ENCODE peak calls at places on chromosomes 7 and 10, in eight cellular contexts. One of them, this sample, is unnamed. For H3K4me1, the result is how much of the 10 kb centered on the place peaks cover.

GRCh38 chr7:94970085-94970576 is 62.7 kb downstream of the PPP1R9A start:
- DNase-seq in cardiac muscle cell: no peak
- DNase-seq in breast epithelium: no peak
- DNase-seq in ovary: no peak
- DNase-seq in IMR-90: no peak
- DNase-seq in fibroblast of lung: no peak
- DNase-seq in suprapubic skin: no peak
- DNase-seq in heart right ventricle: no peak
- DNase-seq in this sample: no peak

GRCh38 chr10:128751851-128752250 is 625.6 kb upstream of the MKI67 start:
- DNase-seq in cardiac muscle cell: no peak
- DNase-seq in breast epithelium: no peak
- DNase-seq in heart right ventricle: no peak
- DNase-seq in IMR-90: no peak
- DNase-seq in suprapubic skin: no peak
- DNase-seq in fibroblast of lung: no peak
- DNase-seq in ovary: no peak
- DNase-seq in this sample: no peak

GRCh38 chr10:62554632-62555199 is 180.5 kb downstream of the ZNF365 start:
- DNase-seq in cardiac muscle cell: peak
- DNase-seq in heart right ventricle: no peak
- DNase-seq in fibroblast of lung: peak
- DNase-seq in ovary: no peak
- DNase-seq in breast epithelium: no peak
- DNase-seq in suprapubic skin: no peak
- DNase-seq in IMR-90: peak
- DNase-seq in this sample: no peak

GRCh38 chr7:48090095-48090805 is 1.2 kb downstream of the UPP1 start:
- DNase-seq in suprapubic skin: no peak
- DNase-seq in fibroblast of lung: peak
- DNase-seq in cardiac muscle cell: peak
- DNase-seq in heart right ventricle: peak
- DNase-seq in IMR-90: peak
- DNase-seq in ovary: no peak
- DNase-seq in breast epithelium: no peak
- DNase-seq in this sample: no peak

GRCh38 chr10:97762816-97763215 is 9.0 kb downstream of the SFRP5 start:
- DNase-seq in fibroblast of lung: no peak
- DNase-seq in breast epithelium: peak
- DNase-seq in ovary: no peak
- DNase-seq in heart right ventricle: no peak
- DNase-seq in cardiac muscle cell: peak
- DNase-seq in IMR-90: no peak
- DNase-seq in suprapubic skin: no peak
- DNase-seq in this sample: no peak

GRCh38 chr10:113897693-113898618 is 43.5 kb downstream of the NHLRC2 start:
- DNase-seq in heart right ventricle: peak
- DNase-seq in fibroblast of lung: no peak
- DNase-seq in breast epithelium: no peak
- DNase-seq in ovary: no peak
- DNase-seq in suprapubic skin: no peak
- DNase-seq in IMR-90: no peak
- DNase-seq in cardiac muscle cell: no peak
- DNase-seq in this sample: no peak

GRCh38 chr7:153091477-153091876 is 331.9 kb downstream of the ACTR3B start:
- DNase-seq in suprapubic skin: no peak
- DNase-seq in IMR-90: no peak
- DNase-seq in ovary: no peak
- DNase-seq in breast epithelium: no peak
- DNase-seq in cardiac muscle cell: no peak
- DNase-seq in heart right ventricle: no peak
- DNase-seq in fibroblast of lung: no peak
- DNase-seq in this sample: no peak

GRCh38 chr10:59064759-59065498 is 111.5 kb upstream of the PHYHIPL start:
- DNase-seq in suprapubic skin: no peak
- DNase-seq in heart right ventricle: no peak
- DNase-seq in breast epithelium: no peak
- DNase-seq in cardiac muscle cell: no peak
- DNase-seq in IMR-90: no peak
- DNase-seq in fibroblast of lung: no peak
- DNase-seq in ovary: no peak
- DNase-seq in this sample: no peak

GRCh38 chr7:143882020-143882610 is 19.9 kb downstream of the TCAF1 start:
- DNase-seq in heart right ventricle: peak
- DNase-seq in ovary: peak
- DNase-seq in cardiac muscle cell: peak
- DNase-seq in IMR-90: peak
- DNase-seq in fibroblast of lung: peak
- DNase-seq in breast epithelium: no peak
- DNase-seq in suprapubic skin: no peak
- DNase-seq in this sample: peak

GRCh38 chr7:155222046-155222445 is 75.6 kb upstream of the INSIG1 start:
- DNase-seq in fibroblast of lung: no peak
- DNase-seq in heart right ventricle: no peak
- DNase-seq in suprapubic skin: no peak
- DNase-seq in ovary: no peak
- DNase-seq in breast epithelium: no peak
- DNase-seq in IMR-90: no peak
- DNase-seq in cardiac muscle cell: no peak
- DNase-seq in this sample: no peak

GRCh38 chr10:80187465-80188409 is 17.6 kb downstream of the ANXA11 start:
- DNase-seq in IMR-90: no peak
- DNase-seq in cardiac muscle cell: no peak
- DNase-seq in breast epithelium: peak
- DNase-seq in ovary: peak
- DNase-seq in suprapubic skin: no peak
- DNase-seq in heart right ventricle: no peak
- DNase-seq in fibroblast of lung: no peak
- DNase-seq in this sample: no peak

GRCh38 chr10:21505711-21506278 is 19.7 kb downstream of the SKIDA1 start:
- DNase-seq in cardiac muscle cell: no peak
- DNase-seq in IMR-90: no peak
- DNase-seq in ovary: no peak
- DNase-seq in fibroblast of lung: no peak
- DNase-seq in heart right ventricle: no peak
- DNase-seq in suprapubic skin: no peak
- DNase-seq in breast epithelium: no peak
- DNase-seq in this sample: no peak

GRCh38 chr7:84196007-84196551 is 1.5 kb upstream of the SEMA3A start:
- DNase-seq in heart right ventricle: no peak
- DNase-seq in IMR-90: peak
- DNase-seq in fibroblast of lung: peak
- DNase-seq in ovary: no peak
- DNase-seq in suprapubic skin: no peak
- DNase-seq in breast epithelium: no peak
- DNase-seq in cardiac muscle cell: peak
- DNase-seq in this sample: no peak

GRCh38 chr7:30163231-30163894 is 28.6 kb downstream of the MTURN start:
- DNase-seq in suprapubic skin: no peak
- DNase-seq in heart right ventricle: no peak
- DNase-seq in ovary: no peak
- DNase-seq in breast epithelium: no peak
- DNase-seq in fibroblast of lung: no peak
- DNase-seq in cardiac muscle cell: no peak
- DNase-seq in IMR-90: no peak
- DNase-seq in this sample: no peak

GRCh38 chr7:79471283-79471682 is 17.8 kb upstream of the MAGI2 start:
- DNase-seq in ovary: no peak
- DNase-seq in suprapubic skin: no peak
- DNase-seq in IMR-90: no peak
- DNase-seq in breast epithelium: no peak
- DNase-seq in cardiac muscle cell: peak
- DNase-seq in heart right ventricle: no peak
- DNase-seq in fibroblast of lung: no peak
- DNase-seq in this sample: no peak

GRCh38 chr7:49261928-49262327 is 337.6 kb downstream of the CDC14C start:
- DNase-seq in suprapubic skin: no peak
- DNase-seq in cardiac muscle cell: no peak
- DNase-seq in breast epithelium: no peak
- DNase-seq in IMR-90: no peak
- DNase-seq in heart right ventricle: no peak
- DNase-seq in fibroblast of lung: no peak
- DNase-seq in ovary: no peak
- DNase-seq in this sample: no peak

GRCh38 chr10:132855889-132856288 is 69.9 kb upstream of the NKX6-2 start:
- DNase-seq in fibroblast of lung: no peak
- DNase-seq in cardiac muscle cell: no peak
- DNase-seq in ovary: no peak
- DNase-seq in IMR-90: no peak
- DNase-seq in suprapubic skin: no peak
- DNase-seq in heart right ventricle: no peak
- DNase-seq in breast epithelium: no peak
- DNase-seq in this sample: no peak

GRCh38 chr10:106147050-106147449 is 1017.5 kb downstream of the SORCS1 start:
- DNase-seq in ovary: no peak
- DNase-seq in IMR-90: no peak
- DNase-seq in fibroblast of lung: no peak
- DNase-seq in cardiac muscle cell: no peak
- DNase-seq in suprapubic skin: no peak
- DNase-seq in heart right ventricle: no peak
- DNase-seq in breast epithelium: no peak
- DNase-seq in this sample: no peak

GRCh38 chr10:33329178-33329577 is 5.3 kb downstream of the NRP1 start:
- DNase-seq in ovary: no peak
- DNase-seq in breast epithelium: no peak
- DNase-seq in fibroblast of lung: no peak
- DNase-seq in cardiac muscle cell: no peak
- DNase-seq in suprapubic skin: no peak
- DNase-seq in IMR-90: no peak
- DNase-seq in heart right ventricle: no peak
- DNase-seq in this sample: no peak
- H3K4me3 ChIP-seq in ovary: no peak
- H3K4me3 ChIP-seq in breast epithelium: no peak
- H3K4me3 ChIP-seq in fibroblast of lung: peak
- H3K4me3 ChIP-seq in cardiac muscle cell: peak
- H3K4me3 ChIP-seq in suprapubic skin: no peak
- H3K4me3 ChIP-seq in IMR-90: no peak
- H3K4me3 ChIP-seq in heart right ventricle: peak
- H3K4me3 ChIP-seq in this sample: peak

GRCh38 chr10:13959443-13960359 is 371.0 kb downstream of the FRMD4A start:
- DNase-seq in breast epithelium: no peak
- DNase-seq in suprapubic skin: no peak
- DNase-seq in heart right ventricle: no peak
- DNase-seq in cardiac muscle cell: no peak
- DNase-seq in IMR-90: no peak
- DNase-seq in fibroblast of lung: no peak
- DNase-seq in ovary: peak
- DNase-seq in this sample: no peak

GRCh38 chr10:13955426-13955825 is 368.7 kb downstream of the PRPF18 start:
- DNase-seq in IMR-90: no peak
- DNase-seq in heart right ventricle: no peak
- DNase-seq in ovary: no peak
- DNase-seq in suprapubic skin: no peak
- DNase-seq in cardiac muscle cell: no peak
- DNase-seq in fibroblast of lung: no peak
- DNase-seq in breast epithelium: no peak
- DNase-seq in this sample: no peak

GRCh38 chr10:13957856-13958255 is 371.1 kb downstream of the PRPF18 start:
- DNase-seq in ovary: no peak
- DNase-seq in suprapubic skin: no peak
- DNase-seq in breast epithelium: no peak
- DNase-seq in IMR-90: no peak
- DNase-seq in fibroblast of lung: no peak
- DNase-seq in cardiac muscle cell: no peak
- DNase-seq in heart right ventricle: no peak
- DNase-seq in this sample: no peak

GRCh38 chr10:13953371-13953770 is 366.6 kb downstream of the PRPF18 start:
- DNase-seq in ovary: no peak
- DNase-seq in heart right ventricle: no peak
- DNase-seq in fibroblast of lung: no peak
- DNase-seq in cardiac muscle cell: no peak
- DNase-seq in breast epithelium: no peak
- DNase-seq in suprapubic skin: no peak
- DNase-seq in IMR-90: peak
- DNase-seq in this sample: no peak

DNA sequence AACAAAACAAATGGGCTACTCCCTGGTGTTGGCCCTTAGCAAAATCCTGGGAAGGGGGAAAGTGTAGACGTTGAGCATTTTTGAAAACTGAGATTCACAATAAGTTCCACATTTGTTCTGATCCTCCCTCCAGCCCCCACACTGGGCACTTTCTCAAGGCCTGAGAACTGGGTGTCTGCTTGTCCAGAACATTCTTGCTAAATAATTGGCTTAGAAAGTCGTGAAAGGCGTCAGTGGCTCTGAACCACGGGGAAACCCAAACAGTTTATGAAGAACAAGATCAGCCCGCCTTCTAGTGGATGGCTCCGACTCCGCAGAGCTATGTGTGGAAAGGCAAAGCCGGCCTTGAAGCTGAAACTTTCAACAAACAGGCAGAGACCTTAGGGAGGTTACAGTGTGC is 370.1 kb downstream of the PRPF18 start:
- DNase-seq in cardiac muscle cell: peak
- DNase-seq in fibroblast of lung: peak
- DNase-seq in IMR-90: peak
- DNase-seq in ovary: peak
- DNase-seq in heart right ventricle: peak
- DNase-seq in breast epithelium: no peak
- DNase-seq in suprapubic skin: peak
- DNase-seq in this sample: peak
- TF ChIP-seq CTCF in cardiac muscle cell: peak
- TF ChIP-seq CTCF in fibroblast of lung: peak
- TF ChIP-seq CTCF in IMR-90: peak
- TF ChIP-seq CTCF in ovary: peak
- TF ChIP-seq CTCF in heart right ventricle: peak
- TF ChIP-seq CTCF in breast epithelium: no peak
- TF ChIP-seq CTCF in suprapubic skin: no peak
- TF ChIP-seq CTCF in this sample: no peak

GRCh38 chr10:26378763-26379361 is 59.3 kb upstream of the APBB1IP start:
- DNase-seq in ovary: no peak
- DNase-seq in fibroblast of lung: peak
- DNase-seq in IMR-90: no peak
- DNase-seq in cardiac muscle cell: no peak
- DNase-seq in breast epithelium: no peak
- DNase-seq in suprapubic skin: no peak
- DNase-seq in heart right ventricle: no peak
- DNase-seq in this sample: peak
- H3K4me1 ChIP-seq in ovary: under half
- H3K4me1 ChIP-seq in fibroblast of lung: under half
- H3K4me1 ChIP-seq in IMR-90: under half
- H3K4me1 ChIP-seq in cardiac muscle cell: under half
- H3K4me1 ChIP-seq in breast epithelium: under half
- H3K4me1 ChIP-seq in suprapubic skin: under half
- H3K4me1 ChIP-seq in heart right ventricle: under half
- H3K4me1 ChIP-seq in this sample: under half

DNA sequence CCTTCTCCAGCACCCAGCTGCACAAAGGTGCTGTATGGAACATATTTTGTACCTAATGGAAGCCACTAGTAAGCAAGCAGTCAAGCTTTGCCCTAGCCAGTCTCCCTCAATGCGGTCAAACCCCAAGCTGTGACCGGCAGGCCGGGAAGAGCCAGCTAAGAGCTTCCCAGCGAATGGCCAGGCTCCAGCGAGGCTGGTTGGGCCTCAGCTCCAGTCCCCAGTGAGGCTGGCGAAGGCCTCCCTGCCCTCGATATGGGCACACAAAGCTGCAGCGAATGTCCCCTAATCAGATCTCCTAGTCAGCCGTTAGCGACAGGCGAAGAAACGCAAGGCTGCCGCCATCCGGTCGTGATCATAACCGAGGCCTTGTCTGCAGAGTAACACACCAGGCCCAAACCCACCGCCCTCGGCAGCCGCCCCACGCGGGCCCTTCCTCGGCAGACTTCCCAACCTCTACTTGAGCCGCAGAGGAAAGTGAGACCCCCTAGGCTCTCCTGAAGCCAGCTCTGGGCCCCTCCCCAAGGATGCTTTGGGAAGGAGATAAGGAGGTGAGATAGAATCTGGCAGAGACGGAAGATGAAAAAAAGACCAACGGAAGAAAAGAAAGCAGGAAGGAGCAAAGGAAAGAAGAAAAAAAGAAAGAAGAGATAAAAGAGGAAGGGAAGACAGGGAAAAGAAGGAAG is 3.1 kb upstream of the HOXA9 start:
- DNase-seq in ovary: no peak
- DNase-seq in cardiac muscle cell: no peak
- DNase-seq in suprapubic skin: no peak
- DNase-seq in breast epithelium: no peak
- DNase-seq in heart right ventricle: no peak
- DNase-seq in IMR-90: no peak
- DNase-seq in fibroblast of lung: no peak
- DNase-seq in this sample: no peak
- H3K4me3 ChIP-seq in ovary: peak
- H3K4me3 ChIP-seq in cardiac muscle cell: no peak
- H3K4me3 ChIP-seq in suprapubic skin: peak
- H3K4me3 ChIP-seq in breast epithelium: peak
- H3K4me3 ChIP-seq in heart right ventricle: no peak
- H3K4me3 ChIP-seq in IMR-90: no peak
- H3K4me3 ChIP-seq in fibroblast of lung: no peak
- H3K4me3 ChIP-seq in this sample: peak

This sample was measured in gastrocnemius medialis.